ENCODE peak calls at places on chromosomes 7 and 10, in eight cellular contexts. P is astrocyte of the cerebellum; X is HEK293T; A is activated B cell treated with CpG ODN at 0.5 μM for 24 hours; J is BJ; F is CD8-positive, alpha-beta memory T cell; Z is ovary; U is SJSA1. V is an unnamed sample.

GRCh38 chr10:126376956-126377355 is 11.3 kb downstream of the ADAM12 start:
- DNase-seq in P (no peak), X (no peak), A (no peak), J (no peak), F (no peak), Z (no peak), U (no peak), V (no peak)

GRCh38 chr10:21292763-21293517 is 232.5 kb downstream of the SKIDA1 start:
- DNase-seq in P (peak), X (peak), A (no peak), J (peak), F (no peak), Z (peak), U (peak), V (peak)

GRCh38 chr10:8054498-8055407 is at the start of gene GATA3:
- DNase-seq in P (no peak), X (no peak), A (no peak), J (no peak), F (peak), Z (no peak), U (peak), V (peak)

GRCh38 chr7:76356823-76357222 is 2.0 kb downstream of the YWHAG start:
- DNase-seq in P (no peak), X (no peak), A (no peak), J (no peak), F (no peak), Z (no peak), U (no peak), V (peak)

GRCh38 chr10:126252884-126253612 is 135.2 kb downstream of the ADAM12 start:
- DNase-seq in P (peak), X (no peak), A (no peak), J (peak), F (no peak), Z (peak), U (peak), V (no peak)

GRCh38 chr10:31242902-31243301 is 76.1 kb upstream of the ZEB1 start:
- DNase-seq in P (peak), X (no peak), A (no peak), J (peak), F (no peak), Z (no peak), U (peak), V (peak)

GRCh38 chr10:24617771-24618396 is 105.8 kb downstream of the ARHGAP21 start:
- DNase-seq in P (no peak), X (peak), A (no peak), J (no peak), F (peak), Z (peak), U (peak), V (peak)

GRCh38 chr10:56605043-56605442 is 244.0 kb upstream of the ZWINT start:
- DNase-seq in P (no peak), X (no peak), A (no peak), J (no peak), F (no peak), Z (no peak), U (no peak), V (no peak)

GRCh38 chr10:75143353-75143752 is 31.9 kb downstream of the SAMD8 start:
- DNase-seq in P (no peak), X (no peak), A (no peak), J (no peak), F (no peak), Z (no peak), U (no peak), V (no peak)

GRCh38 chr7:150339369-150339768 is 2.1 kb downstream of the RARRES2 start:
- DNase-seq in P (no peak), X (no peak), A (no peak), J (no peak), F (no peak), Z (no peak), U (no peak), V (no peak)

GRCh38 chr7:122143376-122143750 is 686 bp downstream of the AASS start:
- DNase-seq in P (no peak), X (peak), A (peak), J (no peak), F (no peak), Z (peak), U (peak), V (no peak)

GRCh38 chr10:70594161-70594560 is 8.4 kb downstream of the PRF1 start:
- DNase-seq in P (no peak), X (no peak), A (no peak), J (no peak), F (no peak), Z (no peak), U (no peak), V (no peak)

GRCh38 chr7:73644887-73645286 is 20.6 kb upstream of the MLXIPL start:
- DNase-seq in P (no peak), X (no peak), A (no peak), J (no peak), F (no peak), Z (no peak), U (no peak), V (no peak)

GRCh38 chr10:60397792-60398191 is 8.1 kb upstream of the ANK3 start:
- DNase-seq in P (no peak), X (no peak), A (no peak), J (no peak), F (no peak), Z (no peak), U (peak), V (no peak)

GRCh38 chr10:28837613-28838390 is 160.5 kb downstream of the BAMBI start:
- DNase-seq in P (no peak), X (no peak), A (no peak), J (no peak), F (no peak), Z (no peak), U (peak), V (no peak)

GRCh38 chr10:91054325-91054724 is 133.4 kb upstream of the ANKRD1 start:
- DNase-seq in P (peak), X (no peak), A (no peak), J (no peak), F (no peak), Z (no peak), U (peak), V (peak)

GRCh38 chr10:129038490-129039011 is 428.5 kb upstream of the MGMT start:
- DNase-seq in P (no peak), X (no peak), A (no peak), J (no peak), F (no peak), Z (no peak), U (no peak), V (peak)

GRCh38 chr7:4634166-4634565 is 47.9 kb upstream of the FOXK1 start:
- DNase-seq in P (no peak), X (no peak), A (no peak), J (no peak), F (no peak), Z (no peak), U (no peak), V (no peak)

GRCh38 chr7:27739301-27739913 is 555 bp upstream of the TAX1BP1 start:
- DNase-seq in P (peak), X (no peak), A (no peak), J (no peak), F (no peak), Z (no peak), U (no peak), V (no peak)

GRCh38 chr7:158607563-158607962 is 19.9 kb upstream of the PTPRN2 start:
- DNase-seq in P (no peak), X (no peak), A (no peak), J (no peak), F (no peak), Z (no peak), U (no peak), V (no peak)

GRCh38 chr10:24722131-24722675 is 1.5 kb downstream of the ARHGAP21 start:
- DNase-seq in P (no peak), X (no peak), A (no peak), J (no peak), F (no peak), Z (no peak), U (peak), V (no peak)

GRCh38 chr7:106966121-106966520 is 78.4 kb upstream of the PRKAR2B start:
- DNase-seq in P (no peak), X (no peak), A (no peak), J (no peak), F (no peak), Z (no peak), U (no peak), V (no peak)

GRCh38 chr10:3791974-3792633 is 7.1 kb upstream of the KLF6 start:
- DNase-seq in P (no peak), X (no peak), A (no peak), J (no peak), F (no peak), Z (no peak), U (no peak), V (no peak)

GRCh38 chr10:69124558-69125121 is 662 bp downstream of the VPS26A start:
- DNase-seq in P (peak), X (peak), A (peak), J (no peak), F (peak), Z (peak), U (peak), V (peak)

GRCh38 chr7:937851-938484 is 16.5 kb downstream of the ADAP1 start:
- DNase-seq in P (no peak), X (no peak), A (no peak), J (no peak), F (peak), Z (no peak), U (no peak), V (no peak)

GRCh38 chr10:104045151-104046089 is 40.3 kb downstream of the COL17A1 start:
- DNase-seq in P (peak), X (peak), A (no peak), J (no peak), F (no peak), Z (no peak), U (peak), V (peak)